ENCODE peak calls at places on chromosomes 5 and 9, in seven cellular contexts. X, D, W, P, R, Q and N are unnamed samples.

GRCh38 chr5:143701476-143701875 is 110.5 kb upstream of the HMHB1 start:
- DNase-seq in X (no peak), D (no peak), W (no peak), P (no peak), R (no peak), Q (no peak), N (no peak)

GRCh38 chr9:88991066-88992030 is at the start of gene S1PR3:
- DNase-seq in X (no peak), D (peak), W (no peak), P (peak), R (peak), Q (peak), N (peak)

GRCh38 chr5:140273401-140273877 is 29.5 kb downstream of the PFDN1 start:
- DNase-seq in X (no peak), D (no peak), W (no peak), P (no peak), R (no peak), Q (no peak), N (peak)

GRCh38 chr5:143533978-143534763 is 130.7 kb upstream of the NR3C1 start:
- DNase-seq in X (no peak), D (no peak), W (no peak), P (no peak), R (no peak), Q (no peak), N (no peak)

GRCh38 chr5:178361657-178362445 is 129.2 kb upstream of the PHYKPL start:
- DNase-seq in X (no peak), D (no peak), W (no peak), P (no peak), R (no peak), Q (peak), N (no peak)

GRCh38 chr5:148541054-148541835 is 113.1 kb downstream of the HTR4 start:
- DNase-seq in X (no peak), D (no peak), W (peak), P (no peak), R (no peak), Q (no peak), N (peak)

GRCh38 chr5:83000448-83000847 is 76.7 kb downstream of the TMEM167A start:
- DNase-seq in X (no peak), D (no peak), W (no peak), P (peak), R (no peak), Q (no peak), N (peak)

GRCh38 chr9:131629827-131630205 is 84.5 kb downstream of the PRRT1B start:
- DNase-seq in X (no peak), D (no peak), W (no peak), P (no peak), R (no peak), Q (no peak), N (no peak)

GRCh38 chr9:89615661-89616060 is 10.8 kb downstream of the GADD45G start:
- DNase-seq in X (no peak), D (no peak), W (no peak), P (no peak), R (no peak), Q (no peak), N (no peak)

GRCh38 chr9:16475996-16476395 is 394.5 kb downstream of the BNC2 start:
- DNase-seq in X (no peak), D (no peak), W (no peak), P (no peak), R (no peak), Q (no peak), N (no peak)

GRCh38 chr9:110744753-110745522 is 76.3 kb downstream of the MUSK start:
- DNase-seq in X (no peak), D (no peak), W (no peak), P (peak), R (no peak), Q (peak), N (peak)

GRCh38 chr5:129063483-129064136 is 30.9 kb upstream of the ISOC1 start:
- DNase-seq in X (no peak), D (no peak), W (no peak), P (peak), R (peak), Q (no peak), N (peak)

GRCh38 chr5:10903786-10904560 is 142.9 kb upstream of the DAP start:
- DNase-seq in X (no peak), D (no peak), W (no peak), P (no peak), R (no peak), Q (no peak), N (no peak)

GRCh38 chr5:90402521-90403255 is 6.9 kb downstream of the CETN3 start:
- DNase-seq in X (no peak), D (no peak), W (no peak), P (no peak), R (no peak), Q (no peak), N (no peak)

GRCh38 chr9:89533396-89534187 is 35.7 kb upstream of the SEMA4D start:
- DNase-seq in X (no peak), D (no peak), W (no peak), P (no peak), R (no peak), Q (no peak), N (no peak)

GRCh38 chr9:104810421-104811339 is 46.8 kb downstream of the NIPSNAP3B start:
- DNase-seq in X (no peak), D (peak), W (no peak), P (peak), R (no peak), Q (peak), N (peak)

GRCh38 chr5:124748687-124749594 is 2.5 kb upstream of the ZNF608 start:
- DNase-seq in X (no peak), D (peak), W (peak), P (peak), R (peak), Q (peak), N (peak)

GRCh38 chr5:121273818-121274433 is 577.8 kb upstream of the FTMT start:
- DNase-seq in X (no peak), D (no peak), W (no peak), P (peak), R (peak), Q (no peak), N (peak)

GRCh38 chr5:76457685-76458491 is 54.8 kb downstream of the IQGAP2 start:
- DNase-seq in X (no peak), D (no peak), W (no peak), P (no peak), R (no peak), Q (no peak), N (no peak)

GRCh38 chr5:74040065-74040551 is 414.1 kb downstream of the ARHGEF28 start:
- DNase-seq in X (no peak), D (no peak), W (no peak), P (peak), R (peak), Q (no peak), N (peak)

GRCh38 chr5:43560128-43560527 is 3.3 kb upstream of the PAIP1 start:
- DNase-seq in X (no peak), D (no peak), W (no peak), P (peak), R (no peak), Q (no peak), N (peak)

GRCh38 chr9:131963087-131963715 is 116.5 kb downstream of the MED27 start:
- DNase-seq in X (no peak), D (no peak), W (no peak), P (no peak), R (no peak), Q (no peak), N (no peak)

GRCh38 chr5:158392753-158393152 is 533.8 kb upstream of the CLINT1 start:
- DNase-seq in X (no peak), D (no peak), W (no peak), P (no peak), R (no peak), Q (no peak), N (no peak)

GRCh38 chr5:55410840-55411239 is 103.1 kb downstream of the MTREX start:
- DNase-seq in X (no peak), D (no peak), W (no peak), P (no peak), R (no peak), Q (no peak), N (no peak)

GRCh38 chr9:123131258-123131657 is 97.8 kb downstream of the GPR21 start:
- DNase-seq in X (no peak), D (no peak), W (no peak), P (peak), R (no peak), Q (no peak), N (peak)

GRCh38 chr9:134490446-134490845 is 151.2 kb upstream of the COL5A1 start:
- DNase-seq in X (no peak), D (no peak), W (no peak), P (no peak), R (no peak), Q (no peak), N (no peak)

GRCh38 chr9:89179920-89180667 is 1.5 kb upstream of the SHC3 start:
- DNase-seq in X (peak), D (peak), W (peak), P (peak), R (peak), Q (peak), N (peak)

GRCh38 chr5:84382363-84383295 is 2.1 kb downstream of the EDIL3 start:
- DNase-seq in X (no peak), D (no peak), W (no peak), P (peak), R (peak), Q (peak), N (peak)

GRCh38 chr5:100667021-100667671 is 132.0 kb downstream of the FAM174A start:
- DNase-seq in X (no peak), D (no peak), W (no peak), P (no peak), R (no peak), Q (no peak), N (peak)

GRCh38 chr5:10018670-10019069 is 231.0 kb downstream of the ATPSCKMT start:
- DNase-seq in X (no peak), D (no peak), W (no peak), P (peak), R (no peak), Q (no peak), N (peak)

GRCh38 chr5:56259002-56259511 is 25.9 kb upstream of the ANKRD55 start:
- DNase-seq in X (no peak), D (no peak), W (no peak), P (peak), R (no peak), Q (no peak), N (peak)

GRCh38 chr9:137456864-137457405 is 2.2 kb downstream of the NSMF start:
- DNase-seq in X (no peak), D (no peak), W (no peak), P (no peak), R (no peak), Q (peak), N (no peak)

GRCh38 chr5:124132843-124133242 is 613.6 kb downstream of the ZNF608 start:
- DNase-seq in X (no peak), D (no peak), W (no peak), P (no peak), R (no peak), Q (no peak), N (peak)

GRCh38 chr9:137490532-137491186 is 31.5 kb upstream of the NSMF start:
- DNase-seq in X (no peak), D (no peak), W (peak), P (no peak), R (no peak), Q (no peak), N (no peak)

GRCh38 chr5:177494356-177495195 is 2.8 kb downstream of the PDLIM7 start:
- DNase-seq in X (peak), D (peak), W (no peak), P (peak), R (peak), Q (peak), N (peak)

GRCh38 chr5:85205430-85205829 is 820.8 kb upstream of the EDIL3 start:
- DNase-seq in X (no peak), D (no peak), W (no peak), P (no peak), R (no peak), Q (no peak), N (no peak)

GRCh38 chr5:145449794-145450193 is 385.3 kb downstream of the PRELID2 start:
- DNase-seq in X (no peak), D (no peak), W (no peak), P (no peak), R (no peak), Q (no peak), N (no peak)

GRCh38 chr5:90135979-90136378 is 273.6 kb downstream of the CETN3 start:
- DNase-seq in X (no peak), D (no peak), W (no peak), P (no peak), R (peak), Q (peak), N (no peak)

GRCh38 chr9:7374966-7375650 is 424.5 kb downstream of the DMAC1 start:
- DNase-seq in X (no peak), D (no peak), W (no peak), P (no peak), R (no peak), Q (no peak), N (no peak)

GRCh38 chr5:141906517-141906916 is 17.2 kb upstream of the DELE1 start:
- DNase-seq in X (no peak), D (no peak), W (no peak), P (no peak), R (no peak), Q (no peak), N (no peak)
- TF ChIP-seq CTCF in X (no peak), D (no peak), W (no peak), P (no peak), R (no peak), Q (no peak), N (no peak)

DNA sequence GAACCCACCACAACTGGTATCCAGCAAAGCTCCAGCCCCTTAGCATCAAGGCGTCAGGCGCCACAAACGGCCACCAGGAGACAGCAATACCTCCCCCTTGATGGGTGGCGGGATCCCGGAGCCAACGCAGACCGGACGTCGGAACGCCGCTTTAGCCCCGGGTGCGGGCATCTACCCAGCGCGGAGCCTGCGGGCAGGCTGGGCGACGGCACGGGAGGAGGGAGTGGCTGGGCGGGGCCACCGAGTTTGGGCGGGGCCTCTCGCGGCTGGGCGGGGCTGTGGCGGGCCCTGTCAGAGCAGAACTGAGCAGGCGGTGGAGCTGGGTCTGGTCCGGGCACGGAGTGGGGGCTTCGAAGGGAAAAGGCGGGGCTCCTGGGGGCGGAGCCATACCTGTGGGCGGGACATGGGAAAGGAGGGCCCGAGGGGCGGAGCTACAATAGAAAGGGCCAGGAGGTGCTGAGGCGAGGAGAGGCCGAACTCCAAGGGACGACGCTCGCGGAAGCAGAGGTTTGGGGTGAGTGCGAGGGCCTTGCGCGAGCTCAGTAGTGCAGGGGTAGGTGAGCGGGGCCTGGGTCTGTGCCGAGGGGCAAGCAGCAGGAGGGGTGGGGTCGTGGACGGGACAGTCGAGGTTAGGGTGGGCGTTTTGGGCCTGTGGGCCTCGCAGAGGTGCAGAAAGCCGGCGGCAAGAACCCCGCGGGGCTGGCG is 40.2 kb upstream of the GARNL3 start:
- DNase-seq in X (peak), D (peak), W (peak), P (peak), R (peak), Q (peak), N (peak)
- TF ChIP-seq CTCF in X (no peak), D (no peak), W (no peak), P (peak), R (peak), Q (peak), N (no peak)

GRCh38 chr9:133347515-133347984 is 381 bp downstream of the MED22 start:
- DNase-seq in X (no peak), D (no peak), W (peak), P (peak), R (peak), Q (no peak), N (peak)

GRCh38 chr9:133348763-133349573 is 950 bp downstream of the RPL7A start:
- DNase-seq in X (no peak), D (no peak), W (no peak), P (no peak), R (no peak), Q (no peak), N (no peak)

GRCh38 chr9:133346021-133346713 is 1.8 kb downstream of the MED22 start:
- DNase-seq in X (no peak), D (no peak), W (no peak), P (no peak), R (no peak), Q (no peak), N (no peak)

GRCh38 chr9:133349965-133350624 is 2.1 kb downstream of the RPL7A start:
- DNase-seq in X (no peak), D (no peak), W (no peak), P (no peak), R (no peak), Q (no peak), N (no peak)

GRCh38 chr9:133347985-133348762 is at the start of the genes MED22 and RPL7A:
- DNase-seq in X (peak), D (peak), W (peak), P (peak), R (peak), Q (peak), N (peak)
- TF ChIP-seq CTCF in X (no peak), D (no peak), W (no peak), P (no peak), R (peak), Q (no peak), N (no peak)

DNA sequence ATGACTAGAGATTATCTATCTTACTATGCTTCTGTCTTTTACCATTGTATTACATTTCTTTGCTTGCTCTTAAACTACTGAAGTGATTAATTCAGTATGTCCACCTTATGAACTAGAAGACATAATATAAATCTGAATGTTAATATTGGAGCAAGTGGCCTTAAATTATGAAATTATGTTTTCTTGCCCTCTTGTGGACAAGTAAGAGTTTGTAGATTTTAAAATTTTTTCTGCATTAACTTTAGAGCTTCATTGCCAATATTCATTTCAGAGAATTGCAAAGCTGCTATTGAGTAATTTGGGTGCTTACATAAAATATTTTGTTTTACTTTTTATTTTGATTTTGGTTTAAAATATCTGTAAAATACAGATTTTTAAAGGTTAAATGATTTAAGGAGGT is 55.3 kb downstream of the RANBP17 start:
- DNase-seq in X (no peak), D (no peak), W (no peak), P (no peak), R (no peak), Q (no peak), N (peak)
- TF ChIP-seq CTCF in X (no peak), D (no peak), W (peak), P (peak), R (no peak), Q (no peak), N (peak)

GRCh38 chr9:2367970-2368369 is 253.6 kb upstream of the VLDLR start:
- DNase-seq in X (no peak), D (no peak), W (no peak), P (no peak), R (no peak), Q (no peak), N (peak)
- TF ChIP-seq CTCF in X (no peak), D (no peak), W (no peak), P (peak), R (peak), Q (no peak), N (no peak)

DNA sequence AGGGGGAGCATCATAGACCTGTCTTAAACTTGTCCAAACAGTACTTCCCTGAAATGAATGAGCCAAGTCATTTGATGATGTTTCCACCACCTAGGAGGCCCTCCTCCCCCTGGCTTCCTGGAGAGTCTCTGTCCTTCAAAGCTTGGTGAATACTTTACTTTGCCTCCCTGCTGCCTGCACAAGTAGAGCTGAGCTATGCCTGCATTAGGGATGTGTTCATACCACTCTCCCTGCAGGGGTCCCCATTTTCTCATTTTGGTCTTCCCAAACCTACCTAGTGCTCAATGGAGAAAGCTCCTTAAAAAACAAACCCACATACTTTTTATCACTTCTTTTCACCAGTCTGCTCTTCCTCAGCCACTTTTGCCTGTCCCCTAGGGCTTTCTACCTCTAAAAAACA is 7.7 kb downstream of the CCNI2 start:
- DNase-seq in X (no peak), D (no peak), W (no peak), P (peak), R (no peak), Q (no peak), N (peak)
- TF ChIP-seq CTCF in X (no peak), D (no peak), W (no peak), P (peak), R (peak), Q (no peak), N (peak)

DNA sequence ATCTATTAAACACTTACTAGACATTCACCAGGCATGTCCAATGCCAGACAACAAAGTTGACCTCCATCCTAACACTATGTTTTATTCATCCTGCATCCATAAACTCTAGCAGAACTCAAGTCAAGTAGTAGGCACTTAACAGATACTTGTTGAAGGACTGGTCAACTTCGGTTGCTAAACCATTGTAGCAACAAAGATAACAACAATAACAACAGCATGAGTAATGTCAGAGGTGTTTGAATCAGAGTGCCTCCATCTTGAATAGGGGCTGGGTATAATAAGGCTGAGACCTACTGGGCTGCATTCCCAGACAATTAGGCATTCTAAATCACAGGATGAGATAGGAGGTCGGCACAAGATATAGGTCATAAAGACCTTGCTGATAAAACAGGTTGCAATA is 180.5 kb upstream of the ZNF462 start:
- DNase-seq in X (no peak), D (no peak), W (no peak), P (no peak), R (no peak), Q (no peak), N (no peak)
- TF ChIP-seq CTCF in X (no peak), D (no peak), W (no peak), P (no peak), R (no peak), Q (no peak), N (no peak)